ENCODE peak calls at places on chromosomes 11 and 22, in seven cellular contexts. F, P, I, N, X, U and Y are unnamed samples.

GRCh38 chr22:30297276-30298004 is 8.1 kb upstream of the CASTOR1 start:
- DNase-seq in X (no peak), F (no peak), P (no peak), U (no peak), N (no peak), I (no peak), Y (peak; percentile 65)

GRCh38 chr22:16972311-16972710 is 35.7 kb downstream of the GAB4 start:
- DNase-seq in F (no peak), N (no peak), U (no peak), P (no peak), I (no peak), X (no peak), Y (no peak)

GRCh38 chr11:28932940-28933339 is 824.8 kb downstream of the METTL15 start:
- DNase-seq in N (no peak), F (no peak), P (no peak), U (peak; percentile 53), I (no peak), X (no peak), Y (no peak)

GRCh38 chr11:127493330-127493729 is 492.8 kb upstream of the KIRREL3 start:
- DNase-seq in U (peak; percentile 52), N (peak; percentile 15), P (no peak), I (no peak), F (peak; percentile 33), X (no peak), Y (no peak)

GRCh38 chr22:43814264-43814663 is 2.2 kb upstream of the EFCAB6 start:
- DNase-seq in F (no peak), N (no peak), I (no peak), X (no peak), U (no peak), P (no peak), Y (no peak)

GRCh38 chr22:38881464-38881871 is 9.5 kb upstream of the CBX6 start:
- DNase-seq in X (no peak), N (peak; percentile 55), F (peak; percentile 21), P (peak; percentile 65), U (no peak), I (peak; percentile 84), Y (peak; percentile 86)

GRCh38 chr22:47694536-47694935 is 932.1 kb downstream of the TBC1D22A start:
- DNase-seq in P (no peak), F (no peak), I (no peak), X (no peak), N (no peak), U (no peak), Y (no peak)

GRCh38 chr11:31657091-31657490 is 147.5 kb downstream of the ELP4 start:
- DNase-seq in U (no peak), F (no peak), P (no peak), X (no peak), N (peak; percentile 25), I (no peak), Y (no peak)

GRCh38 chr11:31240340-31240904 is 129.1 kb downstream of the DCDC1 start:
- DNase-seq in I (no peak), X (no peak), N (peak; percentile 47), U (peak; percentile 65), P (no peak), F (peak; percentile 63), Y (no peak)

GRCh38 chr11:73577496-73577917 is 20.4 kb downstream of the FAM168A start:
- DNase-seq in U (no peak), I (no peak), P (no peak), X (no peak), F (no peak), N (peak; percentile 33), Y (peak; percentile 72)

GRCh38 chr11:23988381-23989006 is 508.4 kb upstream of the LUZP2 start:
- DNase-seq in U (no peak), X (no peak), P (no peak), F (peak; percentile 71), I (no peak), N (peak; percentile 91), Y (no peak)
- H3K4me1 ChIP-seq in U (no peaks in the 10 kb centered on the region), X (peaks cover 2% of the 10 kb centered on the region), P (no peaks in the 10 kb centered on the region), F (peaks cover 11% of the 10 kb centered on the region), I (no peaks in the 10 kb centered on the region), N (peaks cover 6% of the 10 kb centered on the region), Y (peaks cover 27% of the 10 kb centered on the region)

GRCh38 chr11:44565008-44565745 is at the start of gene CD82:
- DNase-seq in X (peak; percentile 100), F (peak; percentile 96), N (peak; percentile 97), P (peak; percentile 100), I (peak; percentile 100), U (peak; percentile 100), Y (peak; percentile 99)
- TF ChIP-seq CTCF in X (peak; percentile 54), F (no peak), N (no peak), P (no peak), I (no peak), U (peak; percentile 63), Y (peak; percentile 8)

GRCh38 chr22:21862386-21863242 is 4.8 kb downstream of the MAPK1 start:
- DNase-seq in I (no peak), X (no peak), U (no peak), P (no peak), F (no peak), N (no peak), Y (no peak)
- H3K4me1 ChIP-seq in I (peaks cover 15% of the 10 kb centered on the region), X (peaks cover 74% of the 10 kb centered on the region), U (peaks cover 11% of the 10 kb centered on the region), P (peaks cover 62% of the 10 kb centered on the region), F (peaks cover 14% of the 10 kb centered on the region), N (peaks cover 2% of the 10 kb centered on the region), Y (peaks cover 35% of the 10 kb centered on the region)

GRCh38 chr11:6682936-6683861 is at the start of gene MRPL17:
- DNase-seq in F (peak; percentile 98), N (peak; percentile 96), X (peak; percentile 100), I (peak; percentile 99), U (peak; percentile 100), P (peak; percentile 95), Y (peak; percentile 96)
- TF ChIP-seq CTCF in F (peak; percentile 84), N (peak; percentile 74), X (peak; percentile 96), I (peak; percentile 95), U (peak; percentile 96), P (peak; percentile 80), Y (peak; percentile 90)

GRCh38 chr11:96459751-96460150 is 69.9 kb downstream of the JRKL start:
- DNase-seq in P (no peak), N (no peak), F (no peak), I (no peak), U (no peak), X (no peak), Y (no peak)
- H3K4me1 ChIP-seq in P (no peaks in the 10 kb centered on the region), N (no peaks in the 10 kb centered on the region), F (peaks cover 3% of the 10 kb centered on the region), I (no peaks in the 10 kb centered on the region), U (no peaks in the 10 kb centered on the region), X (peaks cover 6% of the 10 kb centered on the region), Y (peaks cover 5% of the 10 kb centered on the region)

GRCh38 chr11:62000539-62001446 is 33.4 kb upstream of the FTH1 start:
- DNase-seq in N (no peak), P (no peak), U (no peak), I (no peak), X (no peak), F (no peak), Y (no peak)

GRCh38 chr11:61994981-61995380 is 27.5 kb upstream of the FTH1 start:
- DNase-seq in P (no peak), U (no peak), X (no peak), F (no peak), N (no peak), I (no peak), Y (no peak)

GRCh38 chr11:62001450-62002178 is 34.2 kb upstream of the FTH1 start:
- DNase-seq in P (no peak), F (no peak), X (no peak), U (no peak), I (peak; percentile 54), N (no peak), Y (no peak)

GRCh38 chr11:61999141-61999975 is 31.9 kb upstream of the FTH1 start:
- DNase-seq in P (no peak), X (no peak), N (no peak), U (no peak), F (no peak), I (no peak), Y (no peak)

GRCh38 chr11:61996933-61997332 is 29.5 kb upstream of the FTH1 start:
- DNase-seq in I (no peak), F (no peak), P (no peak), X (no peak), N (no peak), U (peak; percentile 81), Y (no peak)
- TF ChIP-seq CTCF in I (no peak), F (no peak), P (no peak), X (no peak), N (no peak), U (peak; percentile 38), Y (no peak)

GRCh38 chr11:11843233-11843632 is 1.5 kb downstream of the USP47 start:
- DNase-seq in U (no peak), N (peak; percentile 80), P (no peak), I (no peak), X (no peak), F (peak; percentile 77), Y (no peak)
- H3K4me1 ChIP-seq in U (peaks cover 3% of the 10 kb centered on the region), N (peaks cover 2% of the 10 kb centered on the region), P (peaks cover 28% of the 10 kb centered on the region), I (peaks cover 9% of the 10 kb centered on the region), X (peaks cover 49% of the 10 kb centered on the region), F (peaks cover 36% of the 10 kb centered on the region), Y (peaks cover 27% of the 10 kb centered on the region)